ENCODE peak calls at places on chromosome X, in nine cellular contexts. R is fibroblast of pulmonary artery; T is activated CD8-positive, alpha-beta memory T cell treated with anti-CD3 and anti-CD28 coated beads for 24 hours; P is AG04450; U is endothelial cell; C is GM10248; E is nephron progenitor cell; N is RPMI7951; Z is HTR-8/SVneo. O is an unnamed sample.

GRCh38 chrX:85685843-85686242 is 306.4 kb upstream of the POF1B start:
- DNase-seq in P (no peak), T (no peak), C (no peak), R (no peak), E (no peak), N (no peak), U (no peak), Z (no peak), O (no peak)

GRCh38 chrX:102765794-102766193 is 45.3 kb downstream of the GPRASP3 start:
- DNase-seq in Z (no peak), R (peak), P (no peak), N (peak), T (no peak), U (no peak), C (no peak), E (no peak), O (no peak)

GRCh38 chrX:46788902-46789301 is 30.0 kb upstream of the SLC9A7 start:
- DNase-seq in R (no peak), P (no peak), U (no peak), C (no peak), Z (no peak), E (no peak), N (peak), T (no peak), O (no peak)

GRCh38 chrX:30950391-30950790 is 61.3 kb upstream of the TAB3 start:
- DNase-seq in P (no peak), R (no peak), T (no peak), U (no peak), E (no peak), Z (no peak), C (no peak), N (no peak), O (no peak)

GRCh38 chrX:109934434-109934833 is 68.5 kb upstream of the TMEM164 start:
- DNase-seq in P (no peak), R (peak), U (no peak), T (no peak), Z (no peak), N (no peak), C (no peak), E (no peak), O (no peak)

GRCh38 chrX:114906978-114907510 is 110.4 kb downstream of the IL13RA2 start:
- DNase-seq in T (no peak), E (no peak), Z (no peak), C (no peak), U (no peak), P (no peak), R (no peak), N (no peak), O (no peak)

GRCh38 chrX:105063743-105064142 is 156.8 kb downstream of the TEX13A start:
- DNase-seq in Z (no peak), N (no peak), U (no peak), R (no peak), E (no peak), P (no peak), C (no peak), T (no peak), O (no peak)

GRCh38 chrX:47191331-47191730 is 2.3 kb upstream of the UBA1 start:
- DNase-seq in E (peak), P (no peak), C (peak), T (peak), R (no peak), Z (no peak), N (peak), U (peak), O (peak)

GRCh38 chrX:111322231-111322855 is 52.1 kb upstream of the CAPN6 start:
- DNase-seq in N (no peak), U (no peak), E (no peak), R (no peak), T (no peak), Z (no peak), P (no peak), C (no peak), O (no peak)

GRCh38 chrX:30910124-30910860 is 21.2 kb upstream of the TAB3 start:
- DNase-seq in C (no peak), E (no peak), N (peak), P (no peak), U (no peak), Z (no peak), R (no peak), T (no peak), O (no peak)

GRCh38 chrX:29687687-29688086 is 527.7 kb upstream of the MAGEB2 start:
- DNase-seq in T (no peak), C (no peak), Z (peak), N (peak), R (peak), E (no peak), P (no peak), U (no peak), O (no peak)

GRCh38 chrX:119398587-119398973 is 556 bp upstream of the SLC25A43 start:
- DNase-seq in U (no peak), P (no peak), R (peak), T (peak), N (no peak), E (no peak), Z (no peak), C (peak), O (no peak)

GRCh38 chrX:49242545-49243066 is 7.3 kb downstream of the CCDC22 start:
- DNase-seq in Z (no peak), R (no peak), N (peak), E (no peak), T (no peak), P (no peak), U (no peak), C (no peak), O (no peak)

GRCh38 chrX:47562615-47563243 is 1.7 kb downstream of the ARAF start:
- DNase-seq in P (no peak), Z (no peak), E (no peak), T (no peak), U (peak), C (peak), N (peak), R (peak), O (no peak)

GRCh38 chrX:11427082-11428033 is 134.1 kb downstream of the AMELX start:
- DNase-seq in Z (no peak), T (no peak), E (peak), R (no peak), C (peak), N (no peak), P (no peak), U (peak), O (no peak)

GRCh38 chrX:137041329-137041728 is 7.5 kb upstream of the GPR101 start:
- DNase-seq in P (no peak), T (no peak), E (no peak), R (no peak), U (no peak), Z (no peak), N (no peak), C (no peak), O (no peak)

GRCh38 chrX:43899878-43900815 is 17.9 kb upstream of the MAOB start:
- DNase-seq in U (no peak), C (no peak), T (no peak), N (no peak), R (no peak), P (no peak), Z (no peak), E (no peak), O (no peak)

GRCh38 chrX:49001521-49002090 is 458 bp downstream of the GRIPAP1 start:
- DNase-seq in R (peak), N (peak), C (peak), U (peak), Z (peak), E (peak), T (no peak), P (no peak), O (peak)

GRCh38 chrX:126485371-126485770 is 67.2 kb downstream of the DCAF12L1 start:
- DNase-seq in C (no peak), Z (peak), N (no peak), T (no peak), P (no peak), E (no peak), U (no peak), R (no peak), O (no peak)

GRCh38 chrX:140190441-140191108 is 225.3 kb upstream of the CXorf66 start:
- DNase-seq in R (peak), Z (no peak), U (no peak), P (no peak), E (no peak), N (no peak), C (no peak), T (no peak), O (no peak)

GRCh38 chrX:153557618-153558017 is 40.2 kb downstream of the ATP2B3 start:
- DNase-seq in P (no peak), T (no peak), N (no peak), E (no peak), U (no peak), C (no peak), Z (no peak), R (no peak), O (no peak)

GRCh38 chrX:153844509-153845082 is 14.3 kb upstream of the PDZD4 start:
- DNase-seq in P (no peak), T (no peak), N (no peak), R (no peak), E (no peak), C (no peak), U (no peak), Z (no peak), O (no peak)

GRCh38 chrX:41779058-41779564 is 55.1 kb downstream of the GPR82 start:
- DNase-seq in N (peak), Z (peak), R (peak), U (no peak), T (no peak), C (no peak), E (no peak), P (peak), O (no peak)

GRCh38 chrX:46913710-46914109 is 1.5 kb downstream of the JADE3 start:
- DNase-seq in N (peak), E (no peak), R (peak), Z (no peak), C (no peak), P (no peak), U (peak), T (no peak), O (no peak)

GRCh38 chrX:77505227-77505626 is 58.0 kb downstream of the FGF16 start:
- DNase-seq in U (no peak), C (no peak), Z (no peak), E (no peak), R (peak), N (no peak), T (no peak), P (peak), O (no peak)

GRCh38 chrX:139831689-139832456 is 101.0 kb downstream of the ATP11C start:
- DNase-seq in R (peak), Z (peak), N (peak), T (no peak), E (no peak), U (no peak), C (no peak), P (peak), O (no peak)

GRCh38 chrX:7993873-7994272 is 66.7 kb upstream of the PNPLA4 start:
- DNase-seq in N (no peak), P (no peak), T (no peak), E (no peak), C (no peak), U (no peak), R (no peak), Z (no peak), O (no peak)

GRCh38 chrX:134999469-134999868 is 8.7 kb downstream of the SMIM10 start:
- DNase-seq in R (peak), Z (no peak), P (no peak), C (peak), N (peak), U (no peak), T (no peak), E (no peak), O (no peak)

GRCh38 chrX:38704146-38704882 is 96.9 kb upstream of the MID1IP1 start:
- DNase-seq in C (no peak), T (no peak), R (no peak), N (no peak), U (no peak), Z (no peak), P (no peak), E (no peak), O (no peak)